ENCODE peak calls at places on chromosomes 11 and 22, in four cellular contexts. H is K562, Q is HCT116, A is HepG2. L is an unnamed sample.

GRCh38 chr11:20213790-20214189 is 53.5 kb upstream of the DBX1 start:
- DNase-seq in H (no peak), Q (no peak), A (no peak), L (no peak)

GRCh38 chr11:123588117-123588815 is 66.2 kb downstream of the SCN3B start:
- DNase-seq in H (no peak), Q (no peak), A (peak), L (no peak)

GRCh38 chr22:37121887-37122591 is 12.5 kb upstream of the TMPRSS6 start:
- DNase-seq in H (no peak), Q (no peak), A (peak), L (no peak)

GRCh38 chr11:107785401-107785800 is 73.2 kb downstream of the SLC35F2 start:
- DNase-seq in H (peak), Q (no peak), A (no peak), L (no peak)

GRCh38 chr11:59271811-59272327 is 59.1 kb upstream of the MPEG1 start:
- DNase-seq in H (no peak), Q (no peak), A (no peak), L (no peak)

GRCh38 chr11:13098067-13098466 is 89.0 kb downstream of the RASSF10 start:
- DNase-seq in H (no peak), Q (no peak), A (peak), L (no peak)

GRCh38 chr22:25125693-25126357 is 73.8 kb upstream of the CRYBB3 start:
- DNase-seq in H (no peak), Q (no peak), A (no peak), L (no peak)

GRCh38 chr22:19871023-19871844 is 16.6 kb upstream of the GNB1L start:
- DNase-seq in H (no peak), Q (no peak), A (no peak), L (no peak)

GRCh38 chr11:44015624-44016007 is 32.2 kb upstream of the ACCSL start:
- DNase-seq in H (no peak), Q (no peak), A (no peak), L (no peak)

GRCh38 chr11:75565221-75565814 is 3.3 kb downstream of the SERPINH1 start:
- DNase-seq in H (no peak), Q (no peak), A (peak), L (no peak)

GRCh38 chr11:133936551-133936950 is 20.2 kb downstream of the IGSF9B start:
- DNase-seq in H (no peak), Q (no peak), A (no peak), L (no peak)

GRCh38 chr22:44031111-44031963 is 7.2 kb downstream of the PARVB start:
- DNase-seq in H (peak), Q (no peak), A (no peak), L (no peak)

GRCh38 chr11:109785714-109786113 is 307.5 kb upstream of the ZC3H12C start:
- DNase-seq in H (no peak), Q (no peak), A (no peak), L (no peak)

GRCh38 chr11:128892866-128893565 is 1.9 kb downstream of the KCNJ5 start:
- DNase-seq in H (no peak), Q (no peak), A (no peak), L (no peak)
- TF ChIP-seq SIN3A in H (no peak), Q (no peak), A (no peak), L (no peak)

GRCh38 chr22:41252365-41252764 is 11.6 kb upstream of the CHADL start:
- DNase-seq in H (no peak), Q (no peak), A (no peak), L (no peak)

GRCh38 chr22:41257696-41258095 is 17.0 kb upstream of the CHADL start:
- DNase-seq in H (no peak), Q (no peak), A (no peak), L (no peak)

GRCh38 chr22:41256898-41257260 is 16.1 kb upstream of the CHADL start:
- DNase-seq in H (no peak), Q (no peak), A (no peak), L (no peak)

GRCh38 chr22:41254230-41254629 is 13.5 kb upstream of the CHADL start:
- DNase-seq in H (no peak), Q (no peak), A (no peak), L (no peak)

DNA sequence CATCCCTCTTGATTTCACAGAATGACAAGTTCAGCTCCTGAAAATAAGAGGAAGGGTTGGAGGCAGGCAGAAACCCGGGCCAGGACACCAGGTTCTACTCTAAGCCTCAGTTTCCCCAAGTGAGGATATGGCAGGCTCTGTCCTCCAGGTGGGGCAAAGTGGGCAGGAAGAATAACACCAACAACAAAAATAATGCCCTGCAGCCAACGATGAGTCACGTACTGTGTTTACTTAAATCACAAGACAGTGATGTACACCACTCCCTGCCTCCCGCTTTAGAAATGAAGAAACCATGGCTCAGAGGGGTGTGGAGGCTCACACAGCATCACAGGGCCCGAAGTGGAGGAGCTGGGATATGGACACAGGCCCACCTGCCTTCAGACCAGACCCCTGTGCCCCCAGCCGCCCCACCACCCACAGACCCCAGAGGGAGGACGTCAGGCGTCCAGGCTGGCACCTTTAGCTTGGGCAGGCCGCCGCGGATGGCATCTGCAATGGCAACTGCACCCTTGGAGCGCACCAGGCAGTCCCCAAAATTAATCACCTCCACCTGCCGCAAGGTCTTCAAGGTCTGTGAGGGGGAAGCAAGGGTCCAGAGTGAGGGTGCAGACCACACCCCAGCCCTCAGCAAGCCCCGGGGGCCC is 15.6 kb upstream of the CHADL start:
- DNase-seq in H (no peak), Q (no peak), A (no peak), L (peak)
- TF ChIP-seq TCF7L2 in H (no peak), Q (no peak), A (no peak), L (no peak)

DNA sequence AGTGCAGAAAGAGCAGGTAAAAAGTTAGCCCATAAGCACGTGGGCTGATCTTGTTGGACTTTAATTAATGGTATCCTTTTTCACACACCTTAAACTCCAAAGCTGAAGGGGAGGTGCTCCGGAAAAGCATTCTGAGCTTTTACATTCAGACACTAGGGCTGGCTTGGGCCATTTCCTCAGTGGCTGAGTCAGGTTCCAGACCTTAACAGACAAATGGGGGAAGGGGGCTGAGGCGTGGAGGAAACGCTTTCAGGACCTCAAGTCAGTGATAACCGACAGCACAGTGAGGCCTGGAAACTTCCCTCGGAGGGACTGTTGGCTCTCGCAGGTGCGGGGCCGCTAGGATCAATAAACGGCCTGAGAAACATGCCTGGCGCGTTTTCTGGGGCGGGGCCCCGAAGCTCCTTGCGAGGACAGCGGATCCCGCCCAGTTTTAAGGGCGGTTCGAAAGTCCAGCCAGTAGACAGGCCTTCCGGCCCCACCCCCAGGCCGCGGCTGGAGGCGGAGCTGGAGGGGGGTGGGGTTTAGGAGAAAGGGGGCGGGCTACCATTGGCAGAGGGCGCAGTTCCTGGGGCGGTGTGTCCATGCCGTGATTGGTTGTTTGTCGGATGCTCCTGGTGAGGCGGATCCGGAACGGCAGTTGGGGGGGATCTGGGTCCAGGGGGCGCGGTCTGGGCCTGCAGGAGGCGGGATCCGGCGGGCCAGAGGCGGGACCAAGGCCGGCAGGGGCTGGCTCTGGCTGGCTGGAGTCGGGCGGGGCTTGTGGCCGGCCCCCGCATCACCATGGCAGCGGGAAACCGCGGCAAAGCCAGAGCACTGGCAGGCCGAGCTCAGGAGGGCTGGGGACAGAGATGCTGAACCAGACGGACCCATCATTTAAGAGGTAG is 8.0 kb downstream of the C11orf52 start:
- DNase-seq in H (peak), Q (peak), A (peak), L (peak)
- TF ChIP-seq REST in H (no peak), Q (no peak), A (peak), L (no peak)

GRCh38 chr11:10456519-10456918 is 1.5 kb downstream of the AMPD3 start:
- DNase-seq in H (peak), Q (no peak), A (no peak), L (no peak)
- TF ChIP-seq SIN3A in H (no peak), Q (no peak), A (no peak), L (no peak)

GRCh38 chr11:66607126-66607834 is 9.2 kb upstream of the RBM14 start:
- DNase-seq in H (no peak), Q (no peak), A (peak), L (no peak)
- TF ChIP-seq TCF7L2 in H (no peak), Q (no peak), A (no peak), L (no peak)

DNA sequence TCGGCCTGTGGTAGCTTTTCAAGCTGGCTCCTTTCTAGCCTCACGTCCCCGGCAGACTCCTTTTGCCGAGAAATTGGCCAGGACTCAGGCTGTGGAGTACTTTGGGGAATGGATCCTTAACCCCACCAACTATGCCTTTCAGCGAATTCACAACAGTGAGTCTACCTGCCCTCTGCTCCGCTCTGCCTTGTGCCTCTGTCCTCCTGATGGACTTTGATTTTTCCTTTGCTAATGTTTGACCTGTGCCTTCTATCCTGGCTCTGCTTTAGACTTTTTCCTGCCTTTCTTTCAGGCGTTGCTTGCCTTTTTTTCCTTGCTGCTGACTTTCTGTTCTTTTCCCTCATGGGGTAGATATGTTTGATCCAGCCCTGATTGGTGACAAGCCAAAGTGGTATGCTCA is 12.5 kb downstream of the MADD start:
- DNase-seq in H (no peak), Q (no peak), A (no peak), L (no peak)
- TF ChIP-seq REST in H (no peak), Q (no peak), A (no peak), L (no peak)

GRCh38 chr11:62958547-62959071 is 26.2 kb downstream of the SLC22A6 start:
- DNase-seq in H (no peak), Q (no peak), A (no peak), L (no peak)
- TF ChIP-seq SIN3A in H (no peak), Q (no peak), A (no peak), L (no peak)

DNA sequence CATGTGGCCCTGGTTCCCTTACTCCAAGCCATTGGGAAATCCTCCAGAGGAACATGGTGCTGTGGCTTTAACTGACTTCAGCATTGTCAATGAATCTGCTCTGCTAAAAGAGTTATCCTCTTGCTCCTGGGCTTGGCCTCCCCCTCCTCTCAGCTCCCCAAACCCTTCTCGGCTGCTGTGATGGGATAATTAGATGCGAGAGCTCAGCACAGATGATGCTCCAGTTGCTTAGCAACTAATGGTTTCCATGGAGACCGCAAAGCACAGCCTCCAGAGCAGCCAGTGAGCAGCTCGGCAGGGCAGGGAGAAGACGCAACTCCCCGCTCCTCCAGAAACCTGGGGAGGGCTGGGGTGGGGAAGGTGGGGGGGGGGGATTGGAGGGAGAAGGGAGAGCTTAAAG is 2.8 kb upstream of the UPK2 start:
- DNase-seq in H (peak), Q (no peak), A (no peak), L (no peak)
- TF ChIP-seq TCF7L2 in H (no peak), Q (no peak), A (no peak), L (no peak)

L was measured in Panc1.